ENCODE peak calls at places on chromosomes 6 and 20, in six cellular contexts. N is PC-3; Y is CD8-positive, alpha-beta T cell; O is GM23338; D is WERI-Rb-1; Z is endodermal cell. R is an unnamed sample.

GRCh38 chr6:93799226-93799625 is 379.9 kb upstream of the EPHA7 start:
- DNase-seq in N (peak), Y (no peak), O (no peak), D (no peak), Z (no peak), R (no peak)

GRCh38 chr20:31718952-31719643 is 3.6 kb downstream of the BCL2L1 start:
- DNase-seq in N (peak), Y (no peak), O (peak), D (peak), Z (no peak), R (no peak)

GRCh38 chr6:1624071-1624847 is 14.5 kb downstream of the FOXC1 start:
- DNase-seq in N (no peak), Y (no peak), O (peak), D (no peak), Z (peak), R (no peak)

GRCh38 chr6:142523485-142523884 is 221.7 kb downstream of the ADGRG6 start:
- DNase-seq in N (peak), Y (no peak), O (no peak), D (no peak), Z (no peak), R (no peak)

GRCh38 chr6:138032571-138032970 is 74.6 kb downstream of the PERP start:
- DNase-seq in N (no peak), Y (no peak), O (no peak), D (no peak), Z (no peak), R (no peak)

GRCh38 chr20:58447733-58448391 is 58.8 kb downstream of the VAPB start:
- DNase-seq in N (peak), Y (peak), O (peak), D (peak), Z (peak), R (peak)

GRCh38 chr6:159267165-159267564 is 98.0 kb downstream of the FNDC1 start:
- DNase-seq in N (peak), Y (no peak), O (peak), D (no peak), Z (peak), R (no peak)

GRCh38 chr6:3022765-3023662 is 23.3 kb downstream of the NQO2 start:
- DNase-seq in N (no peak), Y (no peak), O (peak), D (no peak), Z (no peak), R (peak)

GRCh38 chr6:158488065-158488464 is 71.8 kb upstream of the TMEM181 start:
- DNase-seq in N (peak), Y (no peak), O (no peak), D (no peak), Z (no peak), R (no peak)

GRCh38 chr20:18187020-18187419 is 49.4 kb downstream of the KAT14 start:
- DNase-seq in N (no peak), Y (no peak), O (no peak), D (no peak), Z (no peak), R (no peak)

GRCh38 chr6:118029967-118030366 is 122.9 kb downstream of the SLC35F1 start:
- DNase-seq in N (no peak), Y (no peak), O (peak), D (no peak), Z (no peak), R (no peak)

GRCh38 chr20:46400828-46401477 is 5.5 kb downstream of the ELMO2 start:
- DNase-seq in N (peak), Y (peak), O (peak), D (peak), Z (peak), R (no peak)

GRCh38 chr6:90464507-90464906 is 122.4 kb downstream of the MAP3K7 start:
- DNase-seq in N (no peak), Y (no peak), O (no peak), D (no peak), Z (no peak), R (no peak)

GRCh38 chr6:12083763-12084162 is 71.7 kb downstream of the HIVEP1 start:
- DNase-seq in N (no peak), Y (no peak), O (no peak), D (no peak), Z (no peak), R (no peak)

GRCh38 chr20:6053776-6054688 is at the start of gene LRRN4:
- DNase-seq in N (peak), Y (no peak), O (peak), D (no peak), Z (peak), R (peak)

GRCh38 chr20:49505518-49505917 is 23.1 kb upstream of the KCNB1 start:
- DNase-seq in N (no peak), Y (no peak), O (peak), D (peak), Z (peak), R (peak)

GRCh38 chr6:125142614-125143013 is 11.0 kb upstream of the TPD52L1 start:
- DNase-seq in N (no peak), Y (no peak), O (no peak), D (no peak), Z (no peak), R (no peak)

GRCh38 chr6:142009647-142010046 is 123.1 kb upstream of the GJE1 start:
- DNase-seq in N (peak), Y (no peak), O (no peak), D (no peak), Z (no peak), R (no peak)

GRCh38 chr6:30955367-30956042 is 14.7 kb downstream of the MUCL3 start:
- DNase-seq in N (peak), Y (peak), O (peak), D (peak), Z (peak), R (peak)

GRCh38 chr20:48489046-48489463 is 338.7 kb downstream of the PREX1 start:
- DNase-seq in N (no peak), Y (no peak), O (no peak), D (no peak), Z (no peak), R (no peak)

GRCh38 chr6:149334682-149335160 is 17.2 kb downstream of the TAB2 start:
- DNase-seq in N (peak), Y (no peak), O (peak), D (no peak), Z (no peak), R (no peak)

GRCh38 chr6:126170875-126171489 is 168.9 kb upstream of the CENPW start:
- DNase-seq in N (peak), Y (no peak), O (peak), D (peak), Z (no peak), R (no peak)

GRCh38 chr20:40046703-40047102 is 642.3 kb downstream of the MAFB start:
- DNase-seq in N (no peak), Y (no peak), O (no peak), D (no peak), Z (no peak), R (no peak)

GRCh38 chr6:38443750-38444149 is 196.0 kb downstream of the BTBD9 start:
- DNase-seq in N (no peak), Y (no peak), O (no peak), D (peak), Z (no peak), R (no peak)

GRCh38 chr6:44475779-44476434 is 88.4 kb downstream of the CDC5L start:
- DNase-seq in N (peak), Y (peak), O (peak), D (peak), Z (peak), R (peak)

DNA sequence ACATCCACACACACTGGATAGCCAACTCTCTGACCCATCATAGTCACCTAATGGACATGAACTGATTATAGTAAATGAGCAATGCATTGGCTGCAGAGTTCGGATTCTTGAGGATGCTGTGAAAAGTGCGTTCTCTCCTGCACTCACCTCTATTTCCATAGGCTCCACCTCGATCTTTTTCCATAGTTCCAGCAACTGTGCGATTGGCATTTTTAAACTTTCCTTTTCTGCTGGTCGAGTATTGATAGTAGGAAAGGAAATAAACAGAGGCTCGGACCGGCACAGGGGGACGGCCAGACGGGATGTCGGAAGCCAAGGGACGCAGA is 94.4 kb downstream of the RNASET2 start:
- DNase-seq in N (no peak), Y (no peak), O (no peak), D (no peak), Z (no peak), R (no peak)
- H3K27ac ChIP-seq in N (no peak), Y (no peak), O (peak), D (no peak), Z (no peak), R (no peak)

GRCh38 chr20:54092021-54092420 is 21.6 kb upstream of the BCAS1 start:
- DNase-seq in N (no peak), Y (no peak), O (no peak), D (no peak), Z (no peak), R (no peak)

GRCh38 chr20:54093423-54094267 is 23.3 kb upstream of the BCAS1 start:
- DNase-seq in N (no peak), Y (no peak), O (no peak), D (no peak), Z (no peak), R (no peak)

GRCh38 chr20:54088430-54088829 is 18.0 kb upstream of the BCAS1 start:
- DNase-seq in N (no peak), Y (no peak), O (no peak), D (no peak), Z (no peak), R (no peak)

GRCh38 chr20:54090230-54091119 is 20.1 kb upstream of the BCAS1 start:
- DNase-seq in N (no peak), Y (no peak), O (no peak), D (no peak), Z (no peak), R (no peak)

DNA sequence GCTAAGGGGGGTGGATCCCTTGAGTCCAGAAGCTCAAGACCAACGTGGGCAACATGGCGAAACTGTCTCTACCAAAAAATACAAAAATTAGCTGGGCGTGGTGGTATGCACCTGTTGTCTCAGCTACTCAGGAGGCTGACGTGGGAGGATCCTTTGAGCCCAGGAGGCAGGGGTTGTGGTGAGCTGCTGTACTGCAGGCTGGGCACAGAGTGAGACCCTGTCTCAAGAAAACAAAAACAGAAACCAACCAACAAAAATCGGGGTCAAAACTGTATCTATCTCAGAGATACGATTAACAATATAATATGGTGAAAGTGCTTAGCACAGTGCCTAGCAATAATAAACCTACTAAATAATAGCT is 20.7 kb upstream of the BCAS1 start:
- DNase-seq in N (no peak), Y (no peak), O (no peak), D (no peak), Z (no peak), R (no peak)
- TF ChIP-seq CTCF in N (no peak), Y (no peak), O (no peak), D (no peak), Z (peak), R (peak)

GRCh38 chr20:53654932-53655674 is 61.5 kb upstream of the ZNF217 start:
- DNase-seq in N (peak), Y (no peak), O (no peak), D (no peak), Z (no peak), R (no peak)
- H3K27ac ChIP-seq in N (peak), Y (no peak), O (no peak), D (no peak), Z (no peak), R (no peak)

GRCh38 chr6:161554883-161555282 is 281.0 kb upstream of the AGPAT4 start:
- DNase-seq in N (no peak), Y (no peak), O (no peak), D (no peak), Z (no peak), R (no peak)

GRCh38 chr6:161561938-161562337 is 288.1 kb upstream of the AGPAT4 start:
- DNase-seq in N (no peak), Y (no peak), O (peak), D (no peak), Z (no peak), R (no peak)

GRCh38 chr6:161557333-161558107 is 283.7 kb upstream of the AGPAT4 start:
- DNase-seq in N (no peak), Y (no peak), O (peak), D (peak), Z (peak), R (no peak)
- TF ChIP-seq CTCF in N (no peak), Y (no peak), O (peak), D (peak), Z (peak), R (peak)

GRCh38 chr6:14475306-14475705 is 357.7 kb downstream of the CD83 start:
- DNase-seq in N (no peak), Y (no peak), O (no peak), D (no peak), Z (no peak), R (no peak)

GRCh38 chr6:14476793-14477531 is 359.4 kb downstream of the CD83 start:
- DNase-seq in N (no peak), Y (no peak), O (no peak), D (no peak), Z (no peak), R (no peak)

GRCh38 chr6:14478396-14479225 is 361.0 kb downstream of the CD83 start:
- DNase-seq in N (no peak), Y (no peak), O (no peak), D (no peak), Z (no peak), R (no peak)

GRCh38 chr6:14474816-14475215 is 357.2 kb downstream of the CD83 start:
- DNase-seq in N (no peak), Y (no peak), O (no peak), D (no peak), Z (no peak), R (no peak)

GRCh38 chr6:14477559-14477958 is 360.0 kb downstream of the CD83 start:
- DNase-seq in N (no peak), Y (no peak), O (no peak), D (no peak), Z (no peak), R (no peak)
- H3K27ac ChIP-seq in N (no peak), Y (no peak), O (no peak), D (no peak), Z (no peak), R (no peak)